ENCODE peak calls at places on chromosomes 12 and 14, in ten cellular contexts. One of them, this sample, is unnamed.

GRCh38 chr12:111193067-111193466 is 175.8 kb downstream of the PHETA1 start:
- DNase-seq in heart left ventricle: no peak
- DNase-seq in A549: no peak
- DNase-seq in transverse colon: no peak
- DNase-seq in GM23338: no peak
- DNase-seq in cardiac muscle cell: no peak
- DNase-seq in CD8-positive, alpha-beta T cell: no peak
- DNase-seq in ovary: no peak
- DNase-seq in Peyer's patch: no peak
- DNase-seq in GM23248: no peak
- DNase-seq in this sample: no peak

GRCh38 chr12:3034067-3034750 is 43.0 kb upstream of the TSPAN9 start:
- DNase-seq in heart left ventricle: peak; percentile 74
- DNase-seq in A549: peak; percentile 82
- DNase-seq in transverse colon: peak; percentile 51
- DNase-seq in GM23338: peak; percentile 94
- DNase-seq in cardiac muscle cell: peak; percentile 76
- DNase-seq in CD8-positive, alpha-beta T cell: no peak
- DNase-seq in ovary: peak; percentile 31
- DNase-seq in Peyer's patch: peak; percentile 73
- DNase-seq in GM23248: peak; percentile 80
- DNase-seq in this sample: peak; percentile 66

GRCh38 chr12:108832730-108833354 is 24.5 kb downstream of the SSH1 start:
- DNase-seq in heart left ventricle: no peak
- DNase-seq in A549: no peak
- DNase-seq in transverse colon: no peak
- DNase-seq in GM23338: no peak
- DNase-seq in cardiac muscle cell: peak; percentile 94
- DNase-seq in CD8-positive, alpha-beta T cell: no peak
- DNase-seq in ovary: no peak
- DNase-seq in Peyer's patch: no peak
- DNase-seq in GM23248: peak; percentile 95
- DNase-seq in this sample: no peak

GRCh38 chr12:44960856-44961255 is 84.7 kb upstream of the NELL2 start:
- DNase-seq in heart left ventricle: no peak
- DNase-seq in A549: no peak
- DNase-seq in transverse colon: no peak
- DNase-seq in GM23338: peak; percentile 76
- DNase-seq in cardiac muscle cell: no peak
- DNase-seq in CD8-positive, alpha-beta T cell: no peak
- DNase-seq in ovary: no peak
- DNase-seq in Peyer's patch: no peak
- DNase-seq in GM23248: no peak
- DNase-seq in this sample: no peak

GRCh38 chr12:78062781-78063180 is 232.1 kb downstream of the NAV3 start:
- DNase-seq in heart left ventricle: peak; percentile 54
- DNase-seq in A549: no peak
- DNase-seq in transverse colon: peak; percentile 11
- DNase-seq in GM23338: no peak
- DNase-seq in cardiac muscle cell: peak; percentile 83
- DNase-seq in CD8-positive, alpha-beta T cell: no peak
- DNase-seq in ovary: peak; percentile 16
- DNase-seq in Peyer's patch: no peak
- DNase-seq in GM23248: peak; percentile 85
- DNase-seq in this sample: peak; percentile 17

GRCh38 chr12:67365131-67365530 is 96.0 kb downstream of the CAND1 start:
- DNase-seq in heart left ventricle: no peak
- DNase-seq in A549: no peak
- DNase-seq in transverse colon: no peak
- DNase-seq in GM23338: no peak
- DNase-seq in cardiac muscle cell: peak; percentile 11
- DNase-seq in CD8-positive, alpha-beta T cell: no peak
- DNase-seq in ovary: no peak
- DNase-seq in Peyer's patch: no peak
- DNase-seq in GM23248: no peak
- DNase-seq in this sample: no peak

GRCh38 chr14:96567289-96567899 is 65.2 kb downstream of the PAPOLA start:
- DNase-seq in heart left ventricle: no peak
- DNase-seq in A549: peak; percentile 31
- DNase-seq in transverse colon: no peak
- DNase-seq in GM23338: peak; percentile 55
- DNase-seq in cardiac muscle cell: peak; percentile 65
- DNase-seq in CD8-positive, alpha-beta T cell: no peak
- DNase-seq in ovary: no peak
- DNase-seq in Peyer's patch: no peak
- DNase-seq in GM23248: peak; percentile 62
- DNase-seq in this sample: no peak

GRCh38 chr12:109797905-109798669 is 35.1 kb downstream of the TRPV4 start:
- DNase-seq in heart left ventricle: no peak
- DNase-seq in A549: no peak
- DNase-seq in transverse colon: no peak
- DNase-seq in GM23338: peak; percentile 64
- DNase-seq in cardiac muscle cell: no peak
- DNase-seq in CD8-positive, alpha-beta T cell: no peak
- DNase-seq in ovary: no peak
- DNase-seq in Peyer's patch: no peak
- DNase-seq in GM23248: no peak
- DNase-seq in this sample: no peak

GRCh38 chr12:78829690-78830089 is 34.9 kb upstream of the SYT1 start:
- DNase-seq in heart left ventricle: no peak
- DNase-seq in A549: no peak
- DNase-seq in transverse colon: no peak
- DNase-seq in GM23338: no peak
- DNase-seq in cardiac muscle cell: no peak
- DNase-seq in CD8-positive, alpha-beta T cell: no peak
- DNase-seq in ovary: no peak
- DNase-seq in Peyer's patch: no peak
- DNase-seq in GM23248: no peak
- DNase-seq in this sample: no peak

GRCh38 chr12:53971129-53971528 is 1.8 kb upstream of the HOXC11 start:
- DNase-seq in heart left ventricle: no peak
- DNase-seq in A549: no peak
- DNase-seq in transverse colon: no peak
- DNase-seq in GM23338: no peak
- DNase-seq in cardiac muscle cell: no peak
- DNase-seq in CD8-positive, alpha-beta T cell: no peak
- DNase-seq in ovary: no peak
- DNase-seq in Peyer's patch: no peak
- DNase-seq in GM23248: no peak
- DNase-seq in this sample: no peak

GRCh38 chr12:53970451-53970850 is 2.5 kb upstream of the HOXC11 start:
- DNase-seq in heart left ventricle: no peak
- DNase-seq in A549: no peak
- DNase-seq in transverse colon: no peak
- DNase-seq in GM23338: no peak
- DNase-seq in cardiac muscle cell: no peak
- DNase-seq in CD8-positive, alpha-beta T cell: no peak
- DNase-seq in ovary: no peak
- DNase-seq in Peyer's patch: no peak
- DNase-seq in GM23248: no peak
- DNase-seq in this sample: no peak

GRCh38 chr12:53972152-53972702 is 699 bp upstream of the HOXC11 start:
- DNase-seq in heart left ventricle: no peak
- DNase-seq in A549: no peak
- DNase-seq in transverse colon: no peak
- DNase-seq in GM23338: no peak
- DNase-seq in cardiac muscle cell: no peak
- DNase-seq in CD8-positive, alpha-beta T cell: no peak
- DNase-seq in ovary: no peak
- DNase-seq in Peyer's patch: no peak
- DNase-seq in GM23248: peak; percentile 70
- DNase-seq in this sample: no peak

GRCh38 chr12:53972722-53973092 is 219 bp upstream of the HOXC11 start:
- DNase-seq in heart left ventricle: no peak
- DNase-seq in A549: no peak
- DNase-seq in transverse colon: no peak
- DNase-seq in GM23338: no peak
- DNase-seq in cardiac muscle cell: no peak
- DNase-seq in CD8-positive, alpha-beta T cell: no peak
- DNase-seq in ovary: no peak
- DNase-seq in Peyer's patch: no peak
- DNase-seq in GM23248: no peak
- DNase-seq in this sample: no peak

GRCh38 chr12:53971686-53972085 is 1.2 kb upstream of the HOXC11 start:
- DNase-seq in heart left ventricle: no peak
- DNase-seq in A549: no peak
- DNase-seq in transverse colon: no peak
- DNase-seq in GM23338: no peak
- DNase-seq in cardiac muscle cell: no peak
- DNase-seq in CD8-positive, alpha-beta T cell: no peak
- DNase-seq in ovary: no peak
- DNase-seq in Peyer's patch: no peak
- DNase-seq in GM23248: no peak
- DNase-seq in this sample: no peak
- H3K4me1 ChIP-seq in heart left ventricle: peaks cover 10% of the 10 kb centered on the region
- H3K4me1 ChIP-seq in A549: peaks cover 7% of the 10 kb centered on the region
- H3K4me1 ChIP-seq in transverse colon: peaks cover 17% of the 10 kb centered on the region
- H3K4me1 ChIP-seq in GM23338: peaks cover 13% of the 10 kb centered on the region
- H3K4me1 ChIP-seq in cardiac muscle cell: peaks cover 4% of the 10 kb centered on the region
- H3K4me1 ChIP-seq in CD8-positive, alpha-beta T cell: peaks cover 32% of the 10 kb centered on the region
- H3K4me1 ChIP-seq in ovary: peaks cover 2% of the 10 kb centered on the region
- H3K4me1 ChIP-seq in Peyer's patch: peaks cover 24% of the 10 kb centered on the region
- H3K4me1 ChIP-seq in GM23248: no peaks in the 10 kb centered on the region
- H3K4me1 ChIP-seq in this sample: peaks cover 4% of the 10 kb centered on the region

GRCh38 chr12:122096591-122097149 is 18.1 kb downstream of the MLXIP start:
- DNase-seq in heart left ventricle: peak; percentile 47
- DNase-seq in A549: no peak
- DNase-seq in transverse colon: peak; percentile 17
- DNase-seq in GM23338: no peak
- DNase-seq in cardiac muscle cell: peak; percentile 80
- DNase-seq in CD8-positive, alpha-beta T cell: no peak
- DNase-seq in ovary: no peak
- DNase-seq in Peyer's patch: peak; percentile 48
- DNase-seq in GM23248: peak; percentile 76
- DNase-seq in this sample: no peak

GRCh38 chr12:122097641-122098364 is 19.2 kb downstream of the MLXIP start:
- DNase-seq in heart left ventricle: peak; percentile 74
- DNase-seq in A549: peak; percentile 56
- DNase-seq in transverse colon: peak; percentile 85
- DNase-seq in GM23338: no peak
- DNase-seq in cardiac muscle cell: peak; percentile 87
- DNase-seq in CD8-positive, alpha-beta T cell: no peak
- DNase-seq in ovary: peak; percentile 58
- DNase-seq in Peyer's patch: peak; percentile 79
- DNase-seq in GM23248: no peak
- DNase-seq in this sample: no peak

GRCh38 chr12:122099856-122100255 is 21.3 kb downstream of the MLXIP start:
- DNase-seq in heart left ventricle: no peak
- DNase-seq in A549: no peak
- DNase-seq in transverse colon: no peak
- DNase-seq in GM23338: no peak
- DNase-seq in cardiac muscle cell: no peak
- DNase-seq in CD8-positive, alpha-beta T cell: no peak
- DNase-seq in ovary: no peak
- DNase-seq in Peyer's patch: peak; percentile 31
- DNase-seq in GM23248: no peak
- DNase-seq in this sample: no peak

GRCh38 chr12:122100568-122100967 is 22.0 kb downstream of the MLXIP start:
- DNase-seq in heart left ventricle: no peak
- DNase-seq in A549: no peak
- DNase-seq in transverse colon: no peak
- DNase-seq in GM23338: no peak
- DNase-seq in cardiac muscle cell: no peak
- DNase-seq in CD8-positive, alpha-beta T cell: no peak
- DNase-seq in ovary: no peak
- DNase-seq in Peyer's patch: no peak
- DNase-seq in GM23248: no peak
- DNase-seq in this sample: no peak

DNA sequence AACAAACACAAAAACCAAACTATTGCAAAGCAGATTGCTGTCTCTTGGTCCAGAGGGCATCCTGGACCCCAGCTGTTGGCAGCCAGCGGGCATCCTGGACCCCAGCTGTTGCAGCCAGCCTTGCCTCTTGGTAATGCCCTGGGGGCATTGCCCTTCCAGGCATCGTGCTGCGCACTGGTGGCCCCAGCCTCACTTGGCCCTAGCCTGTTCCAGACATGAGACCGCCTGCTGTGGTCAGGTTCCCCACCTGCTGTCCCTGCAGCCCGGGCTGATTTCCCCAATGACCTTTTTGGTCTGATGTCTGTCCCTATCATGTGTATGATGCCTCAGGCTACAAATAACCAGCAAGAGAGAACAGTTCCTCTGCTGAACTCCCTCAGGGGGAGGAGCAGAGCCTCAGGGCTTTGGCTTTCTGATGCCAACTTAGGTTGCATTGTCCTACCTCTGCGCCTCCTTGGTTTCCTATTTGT is 20.8 kb downstream of the MLXIP start:
- DNase-seq in heart left ventricle: no peak
- DNase-seq in A549: no peak
- DNase-seq in transverse colon: no peak
- DNase-seq in GM23338: no peak
- DNase-seq in cardiac muscle cell: no peak
- DNase-seq in CD8-positive, alpha-beta T cell: no peak
- DNase-seq in ovary: no peak
- DNase-seq in Peyer's patch: peak; percentile 44
- DNase-seq in GM23248: no peak
- DNase-seq in this sample: no peak
- H3K4me1 ChIP-seq in heart left ventricle: peaks cover 34% of the 10 kb centered on the region
- H3K4me1 ChIP-seq in A549: peaks cover 63% of the 10 kb centered on the region
- H3K4me1 ChIP-seq in transverse colon: peaks cover 86% of the 10 kb centered on the region
- H3K4me1 ChIP-seq in GM23338: peaks cover 15% of the 10 kb centered on the region
- H3K4me1 ChIP-seq in cardiac muscle cell: peaks cover 18% of the 10 kb centered on the region
- H3K4me1 ChIP-seq in CD8-positive, alpha-beta T cell: peaks cover 82% of the 10 kb centered on the region
- H3K4me1 ChIP-seq in ovary: peaks cover 44% of the 10 kb centered on the region
- H3K4me1 ChIP-seq in Peyer's patch: peaks cover 87% of the 10 kb centered on the region
- H3K4me1 ChIP-seq in GM23248: peaks cover 17% of the 10 kb centered on the region
- H3K4me1 ChIP-seq in this sample: peaks cover 26% of the 10 kb centered on the region

GRCh38 chr14:89773644-89774316 is 180.8 kb downstream of the EFCAB11 start:
- DNase-seq in heart left ventricle: peak; percentile 45
- DNase-seq in A549: peak; percentile 51
- DNase-seq in transverse colon: peak; percentile 53
- DNase-seq in GM23338: peak; percentile 75
- DNase-seq in cardiac muscle cell: peak; percentile 41
- DNase-seq in CD8-positive, alpha-beta T cell: peak; percentile 33
- DNase-seq in ovary: no peak
- DNase-seq in Peyer's patch: peak; percentile 84
- DNase-seq in GM23248: no peak
- DNase-seq in this sample: no peak
- H3K4me1 ChIP-seq in heart left ventricle: no peaks in the 10 kb centered on the region
- H3K4me1 ChIP-seq in A549: peaks cover 6% of the 10 kb centered on the region
- H3K4me1 ChIP-seq in transverse colon: no peaks in the 10 kb centered on the region
- H3K4me1 ChIP-seq in GM23338: peaks cover 15% of the 10 kb centered on the region
- H3K4me1 ChIP-seq in cardiac muscle cell: no peaks in the 10 kb centered on the region
- H3K4me1 ChIP-seq in CD8-positive, alpha-beta T cell: peaks cover 20% of the 10 kb centered on the region
- H3K4me1 ChIP-seq in ovary: no peaks in the 10 kb centered on the region
- H3K4me1 ChIP-seq in Peyer's patch: no peaks in the 10 kb centered on the region
- H3K4me1 ChIP-seq in GM23248: no peaks in the 10 kb centered on the region
- H3K4me1 ChIP-seq in this sample: no peaks in the 10 kb centered on the region

DNA sequence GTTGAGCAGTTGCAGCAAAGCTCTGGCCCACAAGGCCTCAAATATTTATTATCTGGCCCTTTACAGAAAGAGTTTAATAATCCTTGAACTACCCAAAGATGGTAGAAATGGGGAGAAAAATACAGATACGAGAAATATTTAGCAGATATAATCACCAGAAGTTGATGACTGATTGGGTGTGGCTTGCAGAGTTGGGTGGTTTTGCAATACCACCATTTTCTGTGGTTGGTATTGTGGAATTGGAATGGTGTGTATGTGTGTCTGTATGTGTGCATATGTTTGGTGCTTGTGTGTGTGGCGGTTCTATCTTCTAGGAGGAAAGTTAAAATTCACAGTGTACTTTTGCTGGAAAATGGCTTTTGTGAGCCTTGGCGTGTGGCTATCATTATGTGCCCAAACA is 85.4 kb upstream of the MANSC4 start:
- DNase-seq in heart left ventricle: no peak
- DNase-seq in A549: no peak
- DNase-seq in transverse colon: no peak
- DNase-seq in GM23338: no peak
- DNase-seq in cardiac muscle cell: peak; percentile 83
- DNase-seq in CD8-positive, alpha-beta T cell: no peak
- DNase-seq in ovary: no peak
- DNase-seq in Peyer's patch: no peak
- DNase-seq in GM23248: peak; percentile 91
- DNase-seq in this sample: no peak
- H3K4me1 ChIP-seq in heart left ventricle: no peaks in the 10 kb centered on the region
- H3K4me1 ChIP-seq in A549: no peaks in the 10 kb centered on the region
- H3K4me1 ChIP-seq in transverse colon: no peaks in the 10 kb centered on the region
- H3K4me1 ChIP-seq in GM23338: no peaks in the 10 kb centered on the region
- H3K4me1 ChIP-seq in cardiac muscle cell: no peaks in the 10 kb centered on the region
- H3K4me1 ChIP-seq in CD8-positive, alpha-beta T cell: no peaks in the 10 kb centered on the region
- H3K4me1 ChIP-seq in ovary: peaks cover 7% of the 10 kb centered on the region
- H3K4me1 ChIP-seq in Peyer's patch: no peaks in the 10 kb centered on the region
- H3K4me1 ChIP-seq in GM23248: peaks cover 66% of the 10 kb centered on the region
- H3K4me1 ChIP-seq in this sample: no peaks in the 10 kb centered on the region